ENCODE peak calls at places on chromosomes 3 and 15, in seven cellular contexts. One of them, this sample, is unnamed.

GRCh38 chr3:185406127-185406620 is 43.2 kb downstream of the MAP3K13 start:
- DNase-seq in IMR-90: no peak
- DNase-seq in H1: no peak
- DNase-seq in neuronal stem cell: no peak
- DNase-seq in mesendoderm: no peak
- DNase-seq in H9: no peak
- DNase-seq in mesenchymal stem cell: no peak
- DNase-seq in this sample: no peak

GRCh38 chr3:149783576-149783975 is 8.8 kb downstream of the ANKUB1 start:
- DNase-seq in H9: no peak
- DNase-seq in IMR-90: peak; percentile 87
- DNase-seq in neuronal stem cell: no peak
- DNase-seq in mesendoderm: peak; percentile 10
- DNase-seq in mesenchymal stem cell: peak; percentile 38
- DNase-seq in H1: no peak
- DNase-seq in this sample: no peak

GRCh38 chr3:164230385-164231094 is 847.8 kb downstream of the SI start:
- DNase-seq in H1: no peak
- DNase-seq in neuronal stem cell: no peak
- DNase-seq in H9: no peak
- DNase-seq in mesenchymal stem cell: no peak
- DNase-seq in IMR-90: no peak
- DNase-seq in mesendoderm: no peak
- DNase-seq in this sample: no peak

GRCh38 chr3:66153961-66154923 is 66.6 kb upstream of the SLC25A26 start:
- DNase-seq in neuronal stem cell: no peak
- DNase-seq in H1: no peak
- DNase-seq in H9: no peak
- DNase-seq in IMR-90: peak; percentile 35
- DNase-seq in mesenchymal stem cell: no peak
- DNase-seq in mesendoderm: no peak
- DNase-seq in this sample: peak; percentile 8

GRCh38 chr15:65085990-65086679 is 9.6 kb downstream of the KBTBD13 start:
- DNase-seq in mesenchymal stem cell: no peak
- DNase-seq in neuronal stem cell: no peak
- DNase-seq in mesendoderm: peak; percentile 78
- DNase-seq in H9: peak; percentile 82
- DNase-seq in IMR-90: peak; percentile 16
- DNase-seq in H1: peak; percentile 77
- DNase-seq in this sample: peak; percentile 53

GRCh38 chr3:28575100-28575747 is 226.6 kb upstream of the AZI2 start:
- DNase-seq in H1: no peak
- DNase-seq in IMR-90: no peak
- DNase-seq in mesenchymal stem cell: peak; percentile 6
- DNase-seq in mesendoderm: peak; percentile 84
- DNase-seq in neuronal stem cell: peak; percentile 45
- DNase-seq in H9: peak; percentile 79
- DNase-seq in this sample: peak; percentile 5

GRCh38 chr3:52721742-52722033 is 15.8 kb downstream of the SPCS1 start:
- DNase-seq in mesendoderm: no peak
- DNase-seq in neuronal stem cell: no peak
- DNase-seq in IMR-90: no peak
- DNase-seq in H1: no peak
- DNase-seq in mesenchymal stem cell: no peak
- DNase-seq in H9: no peak
- DNase-seq in this sample: no peak

GRCh38 chr3:30011237-30011803 is 595.1 kb upstream of the TGFBR2 start:
- DNase-seq in IMR-90: no peak
- DNase-seq in mesenchymal stem cell: no peak
- DNase-seq in neuronal stem cell: no peak
- DNase-seq in H9: no peak
- DNase-seq in H1: no peak
- DNase-seq in mesendoderm: no peak
- DNase-seq in this sample: no peak

GRCh38 chr3:182357928-182358327 is 435.4 kb upstream of the ATP11B start:
- DNase-seq in mesendoderm: peak; percentile 48
- DNase-seq in H1: no peak
- DNase-seq in mesenchymal stem cell: no peak
- DNase-seq in neuronal stem cell: no peak
- DNase-seq in IMR-90: no peak
- DNase-seq in H9: no peak
- DNase-seq in this sample: no peak

GRCh38 chr15:61871926-61872522 is 188.2 kb downstream of the VPS13C start:
- DNase-seq in mesendoderm: peak; percentile 25
- DNase-seq in neuronal stem cell: no peak
- DNase-seq in IMR-90: peak; percentile 20
- DNase-seq in H1: no peak
- DNase-seq in H9: no peak
- DNase-seq in mesenchymal stem cell: peak; percentile 29
- DNase-seq in this sample: no peak

GRCh38 chr3:24145981-24146822 is 201.1 kb downstream of the NR1D2 start:
- DNase-seq in mesendoderm: peak; percentile 64
- DNase-seq in H1: no peak
- DNase-seq in H9: no peak
- DNase-seq in IMR-90: peak; percentile 90
- DNase-seq in neuronal stem cell: no peak
- DNase-seq in mesenchymal stem cell: peak; percentile 95
- DNase-seq in this sample: peak; percentile 83

GRCh38 chr3:195075199-195075940 is 195.6 kb downstream of the XXYLT1 start:
- DNase-seq in H1: no peak
- DNase-seq in mesenchymal stem cell: no peak
- DNase-seq in neuronal stem cell: no peak
- DNase-seq in IMR-90: peak; percentile 10
- DNase-seq in mesendoderm: no peak
- DNase-seq in H9: no peak
- DNase-seq in this sample: no peak

GRCh38 chr3:47003461-47004368 is 24.2 kb downstream of the NBEAL2 start:
- DNase-seq in IMR-90: no peak
- DNase-seq in neuronal stem cell: no peak
- DNase-seq in mesendoderm: no peak
- DNase-seq in H1: no peak
- DNase-seq in mesenchymal stem cell: no peak
- DNase-seq in H9: no peak
- DNase-seq in this sample: no peak

GRCh38 chr3:149371001-149371722 is 6.3 kb downstream of the TM4SF1 start:
- DNase-seq in H9: no peak
- DNase-seq in mesendoderm: no peak
- DNase-seq in IMR-90: peak; percentile 72
- DNase-seq in mesenchymal stem cell: peak; percentile 77
- DNase-seq in neuronal stem cell: no peak
- DNase-seq in H1: no peak
- DNase-seq in this sample: peak; percentile 30

GRCh38 chr3:143443851-143444331 is 324.3 kb downstream of the CHST2 start:
- DNase-seq in IMR-90: peak; percentile 98
- DNase-seq in neuronal stem cell: no peak
- DNase-seq in H1: no peak
- DNase-seq in mesenchymal stem cell: peak; percentile 98
- DNase-seq in mesendoderm: peak; percentile 83
- DNase-seq in H9: no peak
- DNase-seq in this sample: peak; percentile 14

GRCh38 chr3:67382551-67382950 is 271.9 kb downstream of the SUCLG2 start:
- DNase-seq in neuronal stem cell: no peak
- DNase-seq in H9: no peak
- DNase-seq in H1: no peak
- DNase-seq in mesendoderm: peak; percentile 34
- DNase-seq in mesenchymal stem cell: no peak
- DNase-seq in IMR-90: peak; percentile 5
- DNase-seq in this sample: no peak

DNA sequence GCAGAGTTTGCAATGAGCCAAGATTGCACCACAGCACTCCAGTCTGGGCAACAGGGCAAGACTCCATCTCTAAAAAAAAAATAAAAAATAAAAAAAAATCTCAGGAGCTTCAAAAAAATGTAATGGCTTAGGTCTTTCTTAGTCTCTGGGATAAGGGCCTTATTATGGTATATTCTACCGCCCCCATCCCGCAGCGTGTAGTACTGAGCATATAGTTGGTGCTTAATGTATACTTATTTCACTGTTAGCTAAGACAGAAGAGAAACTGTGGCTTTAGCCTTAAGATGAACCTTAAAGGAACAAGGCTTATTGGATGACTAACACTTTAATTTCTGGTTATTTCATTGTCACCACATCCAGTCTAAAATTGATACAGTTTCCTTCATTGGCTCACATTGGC is 17.2 kb upstream of the RAF1 start:
- DNase-seq in H9: no peak
- DNase-seq in mesendoderm: no peak
- DNase-seq in neuronal stem cell: no peak
- DNase-seq in mesenchymal stem cell: no peak
- DNase-seq in H1: no peak
- DNase-seq in IMR-90: no peak
- DNase-seq in this sample: no peak
- H3K4ac ChIP-seq in H9: no peak overlapping the region
- H3K4ac ChIP-seq in mesendoderm: no peak overlapping the region
- H3K4ac ChIP-seq in neuronal stem cell: no peak overlapping the region
- H3K4ac ChIP-seq in mesenchymal stem cell: no peak overlapping the region
- H3K4ac ChIP-seq in H1: no peak overlapping the region
- H3K4ac ChIP-seq in IMR-90: no peak overlapping the region
- H3K4ac ChIP-seq in this sample: no peak overlapping the region

GRCh38 chr3:25354071-25354470 is 74.0 kb upstream of the RARB start:
- DNase-seq in mesenchymal stem cell: peak; percentile 40
- DNase-seq in H1: no peak
- DNase-seq in mesendoderm: no peak
- DNase-seq in neuronal stem cell: no peak
- DNase-seq in H9: no peak
- DNase-seq in IMR-90: no peak
- DNase-seq in this sample: peak; percentile 71

GRCh38 chr3:25350741-25351140 is 77.3 kb upstream of the RARB start:
- DNase-seq in neuronal stem cell: peak; percentile 58
- DNase-seq in mesendoderm: no peak
- DNase-seq in mesenchymal stem cell: no peak
- DNase-seq in H1: no peak
- DNase-seq in H9: no peak
- DNase-seq in IMR-90: no peak
- DNase-seq in this sample: no peak

GRCh38 chr3:25344609-25345008 is 83.5 kb upstream of the RARB start:
- DNase-seq in IMR-90: no peak
- DNase-seq in mesenchymal stem cell: no peak
- DNase-seq in neuronal stem cell: no peak
- DNase-seq in H9: no peak
- DNase-seq in mesendoderm: no peak
- DNase-seq in H1: no peak
- DNase-seq in this sample: no peak

GRCh38 chr3:25348996-25349576 is 79.0 kb upstream of the RARB start:
- DNase-seq in neuronal stem cell: no peak
- DNase-seq in mesenchymal stem cell: no peak
- DNase-seq in H9: no peak
- DNase-seq in mesendoderm: no peak
- DNase-seq in IMR-90: no peak
- DNase-seq in H1: no peak
- DNase-seq in this sample: no peak

DNA sequence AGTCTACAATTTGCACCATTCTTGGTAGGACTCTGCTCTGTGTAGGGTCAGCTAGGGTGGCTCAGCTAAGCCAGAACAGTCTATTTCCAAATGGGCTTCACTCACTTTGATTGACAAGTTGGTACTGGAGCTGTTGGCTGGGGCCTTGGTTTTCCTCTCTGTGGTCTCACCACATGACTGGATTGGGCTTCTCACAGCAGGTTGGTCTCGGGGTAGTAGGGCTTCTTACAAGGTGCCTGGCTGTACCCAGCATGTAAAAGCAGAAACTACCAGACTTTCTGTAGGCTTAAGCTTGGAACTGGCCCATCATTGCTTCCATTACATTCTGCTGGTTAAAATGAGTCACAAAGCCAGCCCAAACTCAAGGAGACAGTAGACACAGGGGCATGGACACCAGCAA is 78.2 kb upstream of the RARB start:
- DNase-seq in mesendoderm: no peak
- DNase-seq in neuronal stem cell: no peak
- DNase-seq in H1: no peak
- DNase-seq in IMR-90: no peak
- DNase-seq in mesenchymal stem cell: no peak
- DNase-seq in H9: no peak
- DNase-seq in this sample: no peak
- H3K18ac ChIP-seq in mesendoderm: no peak overlapping the region
- H3K18ac ChIP-seq in neuronal stem cell: peak overlapping the region; percentile 20
- H3K18ac ChIP-seq in H1: no peak overlapping the region
- H3K18ac ChIP-seq in IMR-90: no peak overlapping the region
- H3K18ac ChIP-seq in mesenchymal stem cell: no peak overlapping the region
- H3K18ac ChIP-seq in H9: no peak overlapping the region
- H3K18ac ChIP-seq in this sample: no peak overlapping the region

DNA sequence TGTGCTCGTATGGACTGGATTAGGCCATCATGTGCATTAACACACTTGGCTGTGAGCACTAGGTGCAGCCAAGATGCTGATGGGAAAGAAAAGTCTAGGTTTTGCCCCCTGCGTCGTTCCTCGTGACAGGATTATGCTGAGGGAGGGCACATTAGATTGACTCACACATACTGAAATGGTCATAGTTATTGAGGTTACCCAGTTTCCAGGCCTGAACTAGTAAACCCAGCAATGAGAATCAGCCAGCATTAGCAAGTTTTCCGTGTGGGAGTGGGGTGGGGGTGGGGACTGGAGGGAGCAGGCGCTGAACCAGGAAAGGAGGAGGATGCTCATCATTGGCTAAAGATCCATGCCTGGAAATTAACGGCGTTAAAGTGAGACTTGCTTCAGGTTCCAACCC is 224.9 kb upstream of the TPRG1 start:
- DNase-seq in mesenchymal stem cell: no peak
- DNase-seq in H9: no peak
- DNase-seq in mesendoderm: no peak
- DNase-seq in IMR-90: no peak
- DNase-seq in neuronal stem cell: no peak
- DNase-seq in H1: no peak
- DNase-seq in this sample: no peak
- H3K4ac ChIP-seq in mesenchymal stem cell: peak overlapping the region; percentile 61
- H3K4ac ChIP-seq in H9: no peak overlapping the region
- H3K4ac ChIP-seq in mesendoderm: no peak overlapping the region
- H3K4ac ChIP-seq in IMR-90: no peak overlapping the region
- H3K4ac ChIP-seq in neuronal stem cell: no peak overlapping the region
- H3K4ac ChIP-seq in H1: no peak overlapping the region
- H3K4ac ChIP-seq in this sample: no peak overlapping the region

DNA sequence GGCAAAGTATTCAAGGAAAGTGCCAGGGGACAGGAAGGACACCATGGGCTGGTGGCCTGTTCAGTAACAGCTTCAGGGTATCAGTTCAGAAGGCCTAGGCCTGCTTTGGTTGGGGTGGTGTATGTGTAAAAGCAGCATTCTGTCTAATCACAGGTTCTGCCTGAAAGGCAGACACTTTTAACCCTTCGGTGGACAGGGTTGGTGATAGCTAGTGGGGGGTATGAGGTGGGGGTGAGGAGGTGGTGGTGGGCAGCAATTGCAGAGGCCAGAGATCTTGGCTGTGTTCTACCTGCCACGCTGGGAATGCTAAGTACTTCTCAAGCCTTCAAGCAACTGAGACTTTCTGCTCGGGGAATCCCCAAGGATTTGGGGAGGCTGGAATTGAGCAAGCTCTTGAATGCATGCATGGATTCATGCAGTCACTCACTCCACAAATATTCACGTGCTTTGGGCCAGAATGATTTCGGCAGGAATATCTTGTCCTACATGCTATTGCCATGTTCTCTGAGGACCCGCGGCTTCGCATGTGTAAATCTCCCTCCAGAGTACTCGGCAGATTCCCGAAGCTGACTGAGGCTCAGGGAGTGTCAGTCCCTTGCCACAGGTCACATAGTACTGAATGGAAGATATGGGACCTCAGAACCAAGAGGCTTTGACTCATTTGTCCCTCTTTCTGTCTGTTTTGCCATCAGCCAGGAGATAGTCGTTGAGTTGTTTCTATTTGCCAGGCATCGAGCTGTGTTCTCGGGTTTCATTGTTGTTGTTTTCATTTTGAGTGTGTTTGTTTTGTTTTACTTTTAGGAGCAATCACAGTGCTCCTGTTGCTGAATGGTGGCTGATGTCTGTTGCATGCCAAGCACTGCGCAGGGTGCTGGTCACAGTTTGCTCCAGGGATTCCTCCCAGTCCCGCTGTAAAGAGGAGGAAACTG is 65.5 kb downstream of the SMAD3 start:
- DNase-seq in mesendoderm: no peak
- DNase-seq in H1: no peak
- DNase-seq in H9: no peak
- DNase-seq in IMR-90: peak; percentile 80
- DNase-seq in mesenchymal stem cell: peak; percentile 87
- DNase-seq in neuronal stem cell: no peak
- DNase-seq in this sample: peak; percentile 59
- H3K18ac ChIP-seq in mesendoderm: no peak overlapping the region
- H3K18ac ChIP-seq in H1: no peak overlapping the region
- H3K18ac ChIP-seq in H9: no peak overlapping the region
- H3K18ac ChIP-seq in IMR-90: peak overlapping the region; percentile 69
- H3K18ac ChIP-seq in mesenchymal stem cell: peak overlapping the region; percentile 79
- H3K18ac ChIP-seq in neuronal stem cell: no peak overlapping the region
- H3K18ac ChIP-seq in this sample: no peak overlapping the region